ENCODE peak calls at places on chromosomes 11 and 22, in five cellular contexts. I, H, R, M and K are unnamed samples.

GRCh38 chr22:22194931-22195264 is 49.7 kb upstream of the VPREB1 start:
- DNase-seq in I (no peak), H (no peak), R (no peak), M (no peak), K (no peak)

GRCh38 chr22:20395897-20396287 is 1.9 kb downstream of the ZNF74 start:
- DNase-seq in I (no peak), H (no peak), R (no peak), M (no peak), K (no peak)

GRCh38 chr11:19820100-19820499 is 107.5 kb downstream of the NAV2 start:
- DNase-seq in I (no peak), H (no peak), R (no peak), M (no peak), K (peak; percentile 58)

GRCh38 chr22:30640361-30640760 is 4.8 kb downstream of the SLC35E4 start:
- DNase-seq in I (no peak), H (no peak), R (no peak), M (no peak), K (no peak)

GRCh38 chr22:31504282-31504681 is 7.9 kb downstream of the SFI1 start:
- DNase-seq in I (no peak), H (no peak), R (no peak), M (no peak), K (no peak)

GRCh38 chr11:27158763-27159679 is 118.4 kb downstream of the BBOX1 start:
- DNase-seq in I (no peak), H (peak; percentile 70), R (peak; percentile 57), M (no peak), K (peak; percentile 86)

GRCh38 chr11:18731949-18732821 is 6.2 kb upstream of the IGSF22 start:
- DNase-seq in I (peak; percentile 49), H (peak; percentile 60), R (peak; percentile 67), M (peak; percentile 62), K (peak; percentile 70)

GRCh38 chr11:119694334-119694733 is 34.7 kb downstream of the NECTIN1 start:
- DNase-seq in I (no peak), H (no peak), R (no peak), M (no peak), K (peak; percentile 71)

GRCh38 chr22:25650834-25651233 is 86.4 kb downstream of the GRK3 start:
- DNase-seq in I (no peak), H (no peak), R (no peak), M (no peak), K (no peak)

GRCh38 chr11:20089796-20090653 is 70.2 kb downstream of the DBX1 start:
- DNase-seq in I (no peak), H (peak; percentile 76), R (no peak), M (no peak), K (peak; percentile 91)

GRCh38 chr11:48036466-48036865 is 56.1 kb downstream of the PTPRJ start:
- DNase-seq in I (no peak), H (no peak), R (no peak), M (no peak), K (no peak)

GRCh38 chr11:101127348-101127698 is 2.3 kb downstream of the PGR start:
- DNase-seq in I (no peak), H (no peak), R (peak; percentile 20), M (no peak), K (peak; percentile 69)

GRCh38 chr11:48085688-48086087 is 105.3 kb downstream of the PTPRJ start:
- DNase-seq in I (no peak), H (no peak), R (no peak), M (no peak), K (no peak)

GRCh38 chr11:120182790-120183491 is 27.9 kb upstream of the OAF start:
- DNase-seq in I (no peak), H (no peak), R (no peak), M (no peak), K (peak; percentile 80)

GRCh38 chr11:63343130-63343529 is 26.5 kb upstream of the SLC22A9 start:
- DNase-seq in I (no peak), H (no peak), R (no peak), M (no peak), K (no peak)

GRCh38 chr11:72144807-72145565 is 9.5 kb downstream of the FOLR3 start:
- DNase-seq in I (no peak), H (no peak), R (no peak), M (no peak), K (no peak)

GRCh38 chr11:43835104-43835503 is 45.5 kb upstream of the ALKBH3 start:
- DNase-seq in I (no peak), H (no peak), R (no peak), M (no peak), K (no peak)

GRCh38 chr11:19753451-19754041 is 40.9 kb downstream of the NAV2 start:
- DNase-seq in I (no peak), H (no peak), R (no peak), M (no peak), K (peak; percentile 31)

GRCh38 chr11:126333142-126333541 is 22.3 kb upstream of the ST3GAL4 start:
- DNase-seq in I (no peak), H (no peak), R (no peak), M (no peak), K (no peak)

GRCh38 chr11:15038963-15039362 is 34.4 kb upstream of the CALCB start:
- DNase-seq in I (no peak), H (no peak), R (no peak), M (no peak), K (peak; percentile 54)

GRCh38 chr11:16632295-16633200 is 105.9 kb upstream of the C11orf58 start:
- DNase-seq in I (no peak), H (peak; percentile 8), R (no peak), M (no peak), K (peak; percentile 73)

GRCh38 chr11:68658661-68659060 is 25.7 kb upstream of the GAL start:
- DNase-seq in I (no peak), H (no peak), R (no peak), M (no peak), K (no peak)

GRCh38 chr11:111777094-111778046 is 11.2 kb upstream of the PPP2R1B start:
- DNase-seq in I (peak; percentile 3), H (peak; percentile 75), R (no peak), M (no peak), K (peak; percentile 82)

GRCh38 chr22:36252754-36253522 is at the start of gene APOL1:
- DNase-seq in I (no peak), H (peak; percentile 69), R (no peak), M (no peak), K (peak; percentile 38)

GRCh38 chr11:122737951-122738693 is 82.6 kb downstream of the UBASH3B start:
- DNase-seq in I (no peak), H (peak; percentile 68), R (no peak), M (no peak), K (no peak)

GRCh38 chr11:30346068-30346688 is 23.3 kb downstream of the ARL14EP start:
- DNase-seq in I (no peak), H (peak; percentile 54), R (no peak), M (no peak), K (peak; percentile 77)

GRCh38 chr11:85663080-85663729 is 1.7 kb downstream of the CREBZF start:
- DNase-seq in I (no peak), H (peak; percentile 22), R (no peak), M (no peak), K (peak; percentile 56)

GRCh38 chr11:130705670-130706421 is 210.4 kb downstream of the SNX19 start:
- DNase-seq in I (no peak), H (no peak), R (no peak), M (no peak), K (no peak)

GRCh38 chr11:130178992-130179391 is 19.4 kb downstream of the ST14 start:
- DNase-seq in I (no peak), H (no peak), R (no peak), M (no peak), K (peak; percentile 74)

GRCh38 chr22:27561301-27561820 is 240.2 kb downstream of the MN1 start:
- DNase-seq in I (no peak), H (no peak), R (no peak), M (no peak), K (no peak)

GRCh38 chr22:44661659-44662569 is 40.1 kb upstream of the PRR5 start:
- DNase-seq in I (no peak), H (no peak), R (no peak), M (no peak), K (peak; percentile 47)

GRCh38 chr11:112300094-112300786 is 39.6 kb upstream of the PLET1 start:
- DNase-seq in I (no peak), H (no peak), R (no peak), M (no peak), K (no peak)

GRCh38 chr22:49569286-49570031 is 258.2 kb downstream of the BRD1 start:
- DNase-seq in I (no peak), H (no peak), R (peak; percentile 12), M (no peak), K (no peak)

GRCh38 chr11:89660234-89660633 is 49.9 kb upstream of the TRIM77 start:
- DNase-seq in I (no peak), H (no peak), R (no peak), M (no peak), K (peak; percentile 33)

GRCh38 chr22:39173787-39174497 is 21.5 kb upstream of the CBX7 start:
- DNase-seq in I (no peak), H (no peak), R (no peak), M (no peak), K (no peak)

GRCh38 chr11:118918128-118918685 is 7.5 kb downstream of the BCL9L start:
- DNase-seq in I (no peak), H (peak; percentile 75), R (peak; percentile 92), M (no peak), K (peak; percentile 97)

GRCh38 chr11:66720223-66720898 is 8.7 kb downstream of the SPTBN2 start:
- DNase-seq in I (no peak), H (peak; percentile 38), R (no peak), M (no peak), K (peak; percentile 100)

GRCh38 chr11:10459029-10459970 is 4.2 kb downstream of the AMPD3 start:
- DNase-seq in I (peak; percentile 61), H (no peak), R (no peak), M (peak; percentile 42), K (no peak)

GRCh38 chr11:123305601-123306000 is 110.6 kb upstream of the CLMP start:
- DNase-seq in I (no peak), H (no peak), R (no peak), M (no peak), K (no peak)